ENCODE peak calls at places on chromosomes 1 and 21, in four cellular contexts. One of them, this sample, is unnamed.

GRCh38 chr1:212667223-212668139 is 32.2 kb downstream of the BATF3 start:
- DNase-seq in A549: peak
- DNase-seq in GM03348: peak
- DNase-seq in fibroblast of pulmonary artery: peak
- DNase-seq in this sample: peak

GRCh38 chr21:42062543-42063022 is 8.5 kb upstream of the UMODL1 start:
- DNase-seq in A549: no peak
- DNase-seq in GM03348: no peak
- DNase-seq in fibroblast of pulmonary artery: no peak
- DNase-seq in this sample: no peak

GRCh38 chr1:55250399-55251075 is 35.4 kb upstream of the USP24 start:
- DNase-seq in A549: no peak
- DNase-seq in GM03348: no peak
- DNase-seq in fibroblast of pulmonary artery: no peak
- DNase-seq in this sample: no peak

GRCh38 chr1:16017461-16018303 is at the start of gene HSPB7:
- DNase-seq in A549: no peak
- DNase-seq in GM03348: peak
- DNase-seq in fibroblast of pulmonary artery: peak
- DNase-seq in this sample: no peak

GRCh38 chr1:53503433-53503925 is 44.3 kb downstream of the DMRTB1 start:
- DNase-seq in A549: no peak
- DNase-seq in GM03348: no peak
- DNase-seq in fibroblast of pulmonary artery: no peak
- DNase-seq in this sample: no peak

GRCh38 chr1:170253180-170253579 is 107.4 kb downstream of the NTMT2 start:
- DNase-seq in A549: no peak
- DNase-seq in GM03348: peak
- DNase-seq in fibroblast of pulmonary artery: no peak
- DNase-seq in this sample: peak

GRCh38 chr1:905071-905749 is 18.5 kb upstream of the SAMD11 start:
- DNase-seq in A549: no peak
- DNase-seq in GM03348: no peak
- DNase-seq in fibroblast of pulmonary artery: peak
- DNase-seq in this sample: no peak

GRCh38 chr1:43372172-43372571 is 4.4 kb upstream of the ELOVL1 start:
- DNase-seq in A549: no peak
- DNase-seq in GM03348: no peak
- DNase-seq in fibroblast of pulmonary artery: no peak
- DNase-seq in this sample: peak

GRCh38 chr21:45949928-45950739 is 31.4 kb upstream of the COL6A1 start:
- DNase-seq in A549: no peak
- DNase-seq in GM03348: no peak
- DNase-seq in fibroblast of pulmonary artery: no peak
- DNase-seq in this sample: peak

GRCh38 chr1:185367218-185367617 is 50.2 kb upstream of the IVNS1ABP start:
- DNase-seq in A549: no peak
- DNase-seq in GM03348: no peak
- DNase-seq in fibroblast of pulmonary artery: no peak
- DNase-seq in this sample: no peak

GRCh38 chr1:245822997-245823396 is 668.2 kb downstream of the KIF26B start:
- DNase-seq in A549: peak
- DNase-seq in GM03348: peak
- DNase-seq in fibroblast of pulmonary artery: peak
- DNase-seq in this sample: peak

GRCh38 chr21:37862536-37862935 is 53.7 kb downstream of the KCNJ6 start:
- DNase-seq in A549: peak
- DNase-seq in GM03348: peak
- DNase-seq in fibroblast of pulmonary artery: peak
- DNase-seq in this sample: peak

GRCh38 chr1:47533176-47534039 is 95.6 kb downstream of the FOXD2 start:
- DNase-seq in A549: no peak
- DNase-seq in GM03348: peak
- DNase-seq in fibroblast of pulmonary artery: peak
- DNase-seq in this sample: no peak

GRCh38 chr1:193569696-193570269 is 383.4 kb upstream of the B3GALT2 start:
- DNase-seq in A549: no peak
- DNase-seq in GM03348: peak
- DNase-seq in fibroblast of pulmonary artery: peak
- DNase-seq in this sample: peak

GRCh38 chr21:46295996-46296752 is 10.0 kb downstream of the YBEY start:
- DNase-seq in A549: no peak
- DNase-seq in GM03348: peak
- DNase-seq in fibroblast of pulmonary artery: peak
- DNase-seq in this sample: no peak

GRCh38 chr1:67601539-67601938 is 83.5 kb upstream of the GADD45A start:
- DNase-seq in A549: no peak
- DNase-seq in GM03348: no peak
- DNase-seq in fibroblast of pulmonary artery: no peak
- DNase-seq in this sample: no peak

GRCh38 chr21:29215709-29216108 is 83.0 kb upstream of the BACH1 start:
- DNase-seq in A549: no peak
- DNase-seq in GM03348: peak
- DNase-seq in fibroblast of pulmonary artery: no peak
- DNase-seq in this sample: no peak

GRCh38 chr1:84117868-84118267 is 26.2 kb upstream of the PRKACB start:
- DNase-seq in A549: no peak
- DNase-seq in GM03348: peak
- DNase-seq in fibroblast of pulmonary artery: peak
- DNase-seq in this sample: peak

GRCh38 chr1:21397813-21398188 is 42.1 kb upstream of the NBPF3 start:
- DNase-seq in A549: no peak
- DNase-seq in GM03348: no peak
- DNase-seq in fibroblast of pulmonary artery: no peak
- DNase-seq in this sample: no peak

GRCh38 chr1:10257851-10258250 is 47.5 kb downstream of the KIF1B start:
- DNase-seq in A549: no peak
- DNase-seq in GM03348: no peak
- DNase-seq in fibroblast of pulmonary artery: peak
- DNase-seq in this sample: no peak

GRCh38 chr1:31745071-31745897 is 18.9 kb downstream of the ADGRB2 start:
- DNase-seq in A549: peak
- DNase-seq in GM03348: peak
- DNase-seq in fibroblast of pulmonary artery: peak
- DNase-seq in this sample: peak